ENCODE peak calls at places on chromosomes 13 and 19, in eight cellular contexts. One of them, this sample, is unnamed.

GRCh38 chr19:40659116-40659515 is 31.3 kb downstream of the NUMBL start:
- DNase-seq in amygdala: no peak
- DNase-seq in neural crest cell: no peak
- DNase-seq in GM23248: no peak
- DNase-seq in GM18507: no peak
- DNase-seq in RWPE2: no peak
- DNase-seq in transverse colon: no peak
- DNase-seq in activated naive CD8-positive, alpha-beta T cell treated with anti-CD3 and anti-CD28 coated beads, Interleukin-2, amount 50 U/mL, for 24 hours: no peak
- DNase-seq in this sample: no peak

GRCh38 chr19:5484398-5485285 is 29.4 kb downstream of the ZNRF4 start:
- DNase-seq in neural crest cell: no peak
- DNase-seq in amygdala: no peak
- DNase-seq in RWPE2: no peak
- DNase-seq in transverse colon: no peak
- DNase-seq in GM18507: no peak
- DNase-seq in GM23248: peak; percentile 34
- DNase-seq in activated naive CD8-positive, alpha-beta T cell treated with anti-CD3 and anti-CD28 coated beads, Interleukin-2, amount 50 U/mL, for 24 hours: no peak
- DNase-seq in this sample: no peak

GRCh38 chr13:94335786-94336357 is 143.6 kb downstream of the DCT start:
- DNase-seq in RWPE2: no peak
- DNase-seq in neural crest cell: no peak
- DNase-seq in activated naive CD8-positive, alpha-beta T cell treated with anti-CD3 and anti-CD28 coated beads, Interleukin-2, amount 50 U/mL, for 24 hours: no peak
- DNase-seq in GM18507: no peak
- DNase-seq in transverse colon: no peak
- DNase-seq in amygdala: no peak
- DNase-seq in GM23248: no peak
- DNase-seq in this sample: no peak

GRCh38 chr19:34104099-34104498 is 68.2 kb upstream of the LSM14A start:
- DNase-seq in GM18507: no peak
- DNase-seq in amygdala: no peak
- DNase-seq in neural crest cell: no peak
- DNase-seq in GM23248: no peak
- DNase-seq in RWPE2: no peak
- DNase-seq in transverse colon: no peak
- DNase-seq in activated naive CD8-positive, alpha-beta T cell treated with anti-CD3 and anti-CD28 coated beads, Interleukin-2, amount 50 U/mL, for 24 hours: no peak
- DNase-seq in this sample: no peak

GRCh38 chr13:74629985-74630384 is 495.8 kb upstream of the KLF12 start:
- DNase-seq in amygdala: no peak
- DNase-seq in transverse colon: no peak
- DNase-seq in activated naive CD8-positive, alpha-beta T cell treated with anti-CD3 and anti-CD28 coated beads, Interleukin-2, amount 50 U/mL, for 24 hours: no peak
- DNase-seq in GM18507: no peak
- DNase-seq in neural crest cell: no peak
- DNase-seq in GM23248: peak; percentile 1
- DNase-seq in RWPE2: no peak
- DNase-seq in this sample: no peak

GRCh38 chr13:74290324-74290773 is 156.1 kb upstream of the KLF12 start:
- DNase-seq in activated naive CD8-positive, alpha-beta T cell treated with anti-CD3 and anti-CD28 coated beads, Interleukin-2, amount 50 U/mL, for 24 hours: peak; percentile 27
- DNase-seq in amygdala: no peak
- DNase-seq in transverse colon: peak; percentile 9
- DNase-seq in GM18507: no peak
- DNase-seq in neural crest cell: peak; percentile 2
- DNase-seq in RWPE2: peak; percentile 27
- DNase-seq in GM23248: peak; percentile 73
- DNase-seq in this sample: no peak

GRCh38 chr13:83414393-83414792 is 467.9 kb downstream of the SLITRK1 start:
- DNase-seq in transverse colon: no peak
- DNase-seq in GM23248: peak; percentile 4
- DNase-seq in GM18507: no peak
- DNase-seq in neural crest cell: no peak
- DNase-seq in amygdala: no peak
- DNase-seq in RWPE2: no peak
- DNase-seq in activated naive CD8-positive, alpha-beta T cell treated with anti-CD3 and anti-CD28 coated beads, Interleukin-2, amount 50 U/mL, for 24 hours: no peak
- DNase-seq in this sample: no peak

GRCh38 chr13:74115138-74115537 is 19.1 kb downstream of the KLF12 start:
- DNase-seq in GM18507: no peak
- DNase-seq in neural crest cell: no peak
- DNase-seq in RWPE2: no peak
- DNase-seq in transverse colon: no peak
- DNase-seq in amygdala: no peak
- DNase-seq in activated naive CD8-positive, alpha-beta T cell treated with anti-CD3 and anti-CD28 coated beads, Interleukin-2, amount 50 U/mL, for 24 hours: no peak
- DNase-seq in GM23248: peak; percentile 83
- DNase-seq in this sample: no peak

GRCh38 chr13:107581009-107581408 is 634.3 kb downstream of the LIG4 start:
- DNase-seq in activated naive CD8-positive, alpha-beta T cell treated with anti-CD3 and anti-CD28 coated beads, Interleukin-2, amount 50 U/mL, for 24 hours: no peak
- DNase-seq in neural crest cell: no peak
- DNase-seq in GM23248: no peak
- DNase-seq in amygdala: no peak
- DNase-seq in RWPE2: no peak
- DNase-seq in GM18507: no peak
- DNase-seq in transverse colon: no peak
- DNase-seq in this sample: no peak

GRCh38 chr19:33558846-33559245 is 37.3 kb upstream of the PEPD start:
- DNase-seq in GM23248: peak; percentile 14
- DNase-seq in neural crest cell: no peak
- DNase-seq in amygdala: no peak
- DNase-seq in activated naive CD8-positive, alpha-beta T cell treated with anti-CD3 and anti-CD28 coated beads, Interleukin-2, amount 50 U/mL, for 24 hours: no peak
- DNase-seq in transverse colon: no peak
- DNase-seq in GM18507: no peak
- DNase-seq in RWPE2: no peak
- DNase-seq in this sample: peak; percentile 41

GRCh38 chr13:97522243-97522642 is 88.3 kb downstream of the RAP2A start:
- DNase-seq in neural crest cell: no peak
- DNase-seq in transverse colon: no peak
- DNase-seq in amygdala: no peak
- DNase-seq in GM23248: no peak
- DNase-seq in activated naive CD8-positive, alpha-beta T cell treated with anti-CD3 and anti-CD28 coated beads, Interleukin-2, amount 50 U/mL, for 24 hours: no peak
- DNase-seq in GM18507: no peak
- DNase-seq in RWPE2: no peak
- DNase-seq in this sample: no peak

GRCh38 chr13:45527699-45528462 is 63.1 kb downstream of the COG3 start:
- DNase-seq in amygdala: no peak
- DNase-seq in GM18507: no peak
- DNase-seq in GM23248: no peak
- DNase-seq in RWPE2: no peak
- DNase-seq in neural crest cell: no peak
- DNase-seq in transverse colon: no peak
- DNase-seq in activated naive CD8-positive, alpha-beta T cell treated with anti-CD3 and anti-CD28 coated beads, Interleukin-2, amount 50 U/mL, for 24 hours: no peak
- DNase-seq in this sample: no peak

GRCh38 chr13:21970918-21971317 is 300.0 kb downstream of the FGF9 start:
- DNase-seq in amygdala: no peak
- DNase-seq in transverse colon: no peak
- DNase-seq in GM23248: no peak
- DNase-seq in RWPE2: no peak
- DNase-seq in activated naive CD8-positive, alpha-beta T cell treated with anti-CD3 and anti-CD28 coated beads, Interleukin-2, amount 50 U/mL, for 24 hours: no peak
- DNase-seq in neural crest cell: no peak
- DNase-seq in GM18507: no peak
- DNase-seq in this sample: no peak

GRCh38 chr13:101681834-101682233 is 229.4 kb downstream of the ITGBL1 start:
- DNase-seq in activated naive CD8-positive, alpha-beta T cell treated with anti-CD3 and anti-CD28 coated beads, Interleukin-2, amount 50 U/mL, for 24 hours: no peak
- DNase-seq in amygdala: no peak
- DNase-seq in RWPE2: no peak
- DNase-seq in GM23248: peak; percentile 41
- DNase-seq in neural crest cell: no peak
- DNase-seq in GM18507: no peak
- DNase-seq in transverse colon: no peak
- DNase-seq in this sample: no peak

GRCh38 chr19:46068345-46069258 is 27.8 kb upstream of the IGFL4 start:
- DNase-seq in GM18507: no peak
- DNase-seq in neural crest cell: no peak
- DNase-seq in activated naive CD8-positive, alpha-beta T cell treated with anti-CD3 and anti-CD28 coated beads, Interleukin-2, amount 50 U/mL, for 24 hours: no peak
- DNase-seq in transverse colon: peak; percentile 33
- DNase-seq in amygdala: no peak
- DNase-seq in RWPE2: peak; percentile 83
- DNase-seq in GM23248: peak; percentile 93
- DNase-seq in this sample: no peak

GRCh38 chr13:71751074-71751473 is 115.9 kb downstream of the DACH1 start:
- DNase-seq in activated naive CD8-positive, alpha-beta T cell treated with anti-CD3 and anti-CD28 coated beads, Interleukin-2, amount 50 U/mL, for 24 hours: no peak
- DNase-seq in RWPE2: no peak
- DNase-seq in amygdala: no peak
- DNase-seq in GM18507: no peak
- DNase-seq in transverse colon: no peak
- DNase-seq in GM23248: no peak
- DNase-seq in neural crest cell: no peak
- DNase-seq in this sample: no peak

GRCh38 chr13:27171244-27171829 is at the start of gene USP12:
- DNase-seq in transverse colon: peak; percentile 32
- DNase-seq in GM23248: no peak
- DNase-seq in neural crest cell: peak; percentile 54
- DNase-seq in GM18507: no peak
- DNase-seq in activated naive CD8-positive, alpha-beta T cell treated with anti-CD3 and anti-CD28 coated beads, Interleukin-2, amount 50 U/mL, for 24 hours: peak; percentile 49
- DNase-seq in RWPE2: no peak
- DNase-seq in amygdala: no peak
- DNase-seq in this sample: no peak

GRCh38 chr13:31044658-31045620 is 112.5 kb downstream of the TEX26 start:
- DNase-seq in transverse colon: no peak
- DNase-seq in activated naive CD8-positive, alpha-beta T cell treated with anti-CD3 and anti-CD28 coated beads, Interleukin-2, amount 50 U/mL, for 24 hours: peak; percentile 46
- DNase-seq in RWPE2: no peak
- DNase-seq in amygdala: no peak
- DNase-seq in neural crest cell: no peak
- DNase-seq in GM18507: no peak
- DNase-seq in GM23248: no peak
- DNase-seq in this sample: no peak

GRCh38 chr13:34833562-34834182 is 108.4 kb upstream of the NBEA start:
- DNase-seq in transverse colon: no peak
- DNase-seq in activated naive CD8-positive, alpha-beta T cell treated with anti-CD3 and anti-CD28 coated beads, Interleukin-2, amount 50 U/mL, for 24 hours: no peak
- DNase-seq in amygdala: no peak
- DNase-seq in GM18507: no peak
- DNase-seq in GM23248: peak; percentile 52
- DNase-seq in neural crest cell: no peak
- DNase-seq in RWPE2: no peak
- DNase-seq in this sample: no peak

GRCh38 chr19:3699071-3699740 is 1.1 kb downstream of the PIP5K1C start:
- DNase-seq in GM18507: no peak
- DNase-seq in transverse colon: peak; percentile 50
- DNase-seq in activated naive CD8-positive, alpha-beta T cell treated with anti-CD3 and anti-CD28 coated beads, Interleukin-2, amount 50 U/mL, for 24 hours: peak; percentile 32
- DNase-seq in amygdala: no peak
- DNase-seq in GM23248: peak; percentile 82
- DNase-seq in RWPE2: no peak
- DNase-seq in neural crest cell: no peak
- DNase-seq in this sample: no peak

GRCh38 chr13:31160857-31161582 is 684 bp downstream of the HSPH1 start:
- DNase-seq in GM18507: no peak
- DNase-seq in GM23248: peak; percentile 89
- DNase-seq in RWPE2: no peak
- DNase-seq in activated naive CD8-positive, alpha-beta T cell treated with anti-CD3 and anti-CD28 coated beads, Interleukin-2, amount 50 U/mL, for 24 hours: peak; percentile 67
- DNase-seq in neural crest cell: peak; percentile 42
- DNase-seq in transverse colon: peak; percentile 70
- DNase-seq in amygdala: peak; percentile 31
- DNase-seq in this sample: no peak

GRCh38 chr13:77751513-77752456 is 54.3 kb downstream of the SLAIN1 start:
- DNase-seq in RWPE2: no peak
- DNase-seq in activated naive CD8-positive, alpha-beta T cell treated with anti-CD3 and anti-CD28 coated beads, Interleukin-2, amount 50 U/mL, for 24 hours: peak; percentile 42
- DNase-seq in transverse colon: no peak
- DNase-seq in amygdala: no peak
- DNase-seq in GM18507: peak; percentile 28
- DNase-seq in neural crest cell: peak; percentile 41
- DNase-seq in GM23248: peak; percentile 63
- DNase-seq in this sample: no peak

GRCh38 chr19:1750343-1751021 is 2.8 kb upstream of the ONECUT3 start:
- DNase-seq in neural crest cell: no peak
- DNase-seq in RWPE2: no peak
- DNase-seq in amygdala: no peak
- DNase-seq in GM23248: no peak
- DNase-seq in GM18507: no peak
- DNase-seq in transverse colon: no peak
- DNase-seq in activated naive CD8-positive, alpha-beta T cell treated with anti-CD3 and anti-CD28 coated beads, Interleukin-2, amount 50 U/mL, for 24 hours: no peak
- DNase-seq in this sample: no peak

GRCh38 chr13:66950666-66951065 is 279.5 kb downstream of the PCDH9 start:
- DNase-seq in amygdala: no peak
- DNase-seq in RWPE2: no peak
- DNase-seq in GM18507: no peak
- DNase-seq in neural crest cell: no peak
- DNase-seq in GM23248: no peak
- DNase-seq in transverse colon: no peak
- DNase-seq in activated naive CD8-positive, alpha-beta T cell treated with anti-CD3 and anti-CD28 coated beads, Interleukin-2, amount 50 U/mL, for 24 hours: no peak
- DNase-seq in this sample: no peak

GRCh38 chr19:49109569-49110233 is 4.5 kb upstream of the LIN7B start:
- DNase-seq in GM18507: no peak
- DNase-seq in RWPE2: no peak
- DNase-seq in amygdala: no peak
- DNase-seq in neural crest cell: no peak
- DNase-seq in transverse colon: no peak
- DNase-seq in activated naive CD8-positive, alpha-beta T cell treated with anti-CD3 and anti-CD28 coated beads, Interleukin-2, amount 50 U/mL, for 24 hours: no peak
- DNase-seq in GM23248: no peak
- DNase-seq in this sample: no peak

GRCh38 chr19:39677931-39678889 is 22.5 kb downstream of the LGALS16 start:
- DNase-seq in transverse colon: no peak
- DNase-seq in activated naive CD8-positive, alpha-beta T cell treated with anti-CD3 and anti-CD28 coated beads, Interleukin-2, amount 50 U/mL, for 24 hours: no peak
- DNase-seq in GM23248: no peak
- DNase-seq in GM18507: no peak
- DNase-seq in RWPE2: no peak
- DNase-seq in amygdala: no peak
- DNase-seq in neural crest cell: no peak
- DNase-seq in this sample: no peak